ENCODE peak calls at places on chromosomes 7 and 10, in five cellular contexts. L is spleen, M is endodermal cell, Q is H1, V is IMR-90. G is an unnamed sample.

GRCh38 chr7:157932498-157933218 is 595.9 kb downstream of the DNAJB6 start:
- DNase-seq in M (peak; percentile 9), L (no peak), V (no peak), Q (no peak), G (no peak)

GRCh38 chr7:128425851-128426250 is 16.1 kb upstream of the IMPDH1 start:
- DNase-seq in M (peak; percentile 93), L (peak; percentile 86), Q (peak; percentile 97), V (peak; percentile 52), G (no peak)

GRCh38 chr10:3782099-3782455 is 2.9 kb downstream of the KLF6 start:
- DNase-seq in L (no peak), M (no peak), Q (no peak), V (no peak), G (no peak)

GRCh38 chr7:142646274-142646895 is 102.9 kb upstream of the PRSS1 start:
- DNase-seq in Q (no peak), L (no peak), M (no peak), V (no peak), G (no peak)

GRCh38 chr7:106287786-106288185 is 3.0 kb upstream of the NAMPT start:
- DNase-seq in L (no peak), M (no peak), V (no peak), Q (no peak), G (no peak)

GRCh38 chr7:72187179-72187578 is 225.0 kb downstream of the CALN1 start:
- DNase-seq in V (no peak), M (peak; percentile 49), L (no peak), Q (no peak), G (no peak)

GRCh38 chr10:60502621-60503020 is 112.9 kb upstream of the ANK3 start:
- DNase-seq in M (no peak), L (no peak), V (no peak), Q (no peak), G (no peak)

GRCh38 chr10:17289763-17290162 is 61.7 kb downstream of the VIM start:
- DNase-seq in L (no peak), V (no peak), M (no peak), Q (no peak), G (no peak)

GRCh38 chr7:108287857-108288256 is 157.7 kb upstream of the LAMB4 start:
- DNase-seq in V (no peak), L (no peak), M (no peak), Q (no peak), G (no peak)

GRCh38 chr7:33923440-33924229 is 18.3 kb downstream of the BMPER start:
- DNase-seq in L (no peak), Q (no peak), M (no peak), V (no peak), G (no peak)

GRCh38 chr10:14009315-14010082 is 321.2 kb downstream of the FRMD4A start:
- DNase-seq in M (no peak), Q (no peak), L (no peak), V (peak; percentile 90), G (peak; percentile 93)

GRCh38 chr10:33715303-33715702 is 380.8 kb upstream of the NRP1 start:
- DNase-seq in V (no peak), Q (no peak), M (no peak), L (no peak), G (no peak)

GRCh38 chr7:104196161-104196560 is 11.7 kb downstream of the ORC5 start:
- DNase-seq in V (peak; percentile 32), L (no peak), M (no peak), Q (no peak), G (no peak)

GRCh38 chr7:100003711-100004661 is 11.4 kb upstream of the ZKSCAN1 start:
- DNase-seq in M (peak; percentile 70), V (no peak), L (peak; percentile 35), Q (no peak), G (no peak)

GRCh38 chr10:19815036-19815435 is 1.2 kb upstream of the PLXDC2 start:
- DNase-seq in M (no peak), Q (no peak), L (no peak), V (no peak), G (no peak)

GRCh38 chr7:130901209-130901783 is 167.3 kb upstream of the KLF14 start:
- DNase-seq in V (peak; percentile 97), L (no peak), M (no peak), Q (no peak), G (peak; percentile 99)

GRCh38 chr10:81116990-81117389 is 579.3 kb downstream of the SH2D4B start:
- DNase-seq in V (no peak), M (no peak), Q (no peak), L (no peak), G (no peak)

GRCh38 chr10:10977231-10977956 is 40.3 kb upstream of the CELF2 start:
- DNase-seq in V (no peak), L (no peak), M (no peak), Q (no peak), G (no peak)

GRCh38 chr10:78944658-78945333 is 124.0 kb upstream of the ZMIZ1 start:
- DNase-seq in Q (no peak), M (peak; percentile 59), V (peak; percentile 98), L (no peak), G (peak; percentile 97)

GRCh38 chr10:84288151-84288550 is 40.2 kb upstream of the CCSER2 start:
- DNase-seq in L (no peak), Q (no peak), M (no peak), V (no peak), G (no peak)

GRCh38 chr10:6134099-6134880 is 45.5 kb downstream of the RBM17 start:
- DNase-seq in V (no peak), L (peak; percentile 71), M (no peak), Q (no peak), G (no peak)

GRCh38 chr10:6135589-6136168 is 46.8 kb downstream of the RBM17 start:
- DNase-seq in M (no peak), V (no peak), Q (no peak), L (peak; percentile 10), G (no peak)

GRCh38 chr10:6138456-6138855 is 49.6 kb downstream of the RBM17 start:
- DNase-seq in Q (no peak), M (no peak), V (no peak), L (peak; percentile 5), G (no peak)

GRCh38 chr10:6135039-6135438 is 46.2 kb downstream of the RBM17 start:
- DNase-seq in L (no peak), M (no peak), Q (no peak), V (no peak), G (no peak)

GRCh38 chr10:6136215-6137201 is 47.7 kb downstream of the RBM17 start:
- DNase-seq in Q (no peak), L (peak; percentile 51), V (peak; percentile 86), M (no peak), G (peak; percentile 78)
- H3K27ac ChIP-seq in Q (no peak overlapping the region), L (no peak overlapping the region), V (peak overlapping the region; percentile 10), M (no peak overlapping the region), G (peak overlapping the region; percentile 70)

GRCh38 chr7:27190284-27190748 is 5.3 kb upstream of the HOXA11 start:
- DNase-seq in Q (peak; percentile 22), M (peak; percentile 20), L (no peak), V (no peak), G (no peak)

GRCh38 chr7:27187158-27187701 is 2.2 kb upstream of the HOXA11 start:
- DNase-seq in M (no peak), V (no peak), L (no peak), Q (no peak), G (no peak)

GRCh38 chr7:27187702-27188665 is 3.0 kb upstream of the HOXA11 start:
- DNase-seq in M (peak; percentile 81), V (no peak), L (no peak), Q (peak; percentile 70), G (no peak)

GRCh38 chr7:27189560-27190283 is 4.7 kb upstream of the HOXA11 start:
- DNase-seq in M (peak; percentile 54), Q (peak; percentile 64), L (no peak), V (no peak), G (no peak)

DNA sequence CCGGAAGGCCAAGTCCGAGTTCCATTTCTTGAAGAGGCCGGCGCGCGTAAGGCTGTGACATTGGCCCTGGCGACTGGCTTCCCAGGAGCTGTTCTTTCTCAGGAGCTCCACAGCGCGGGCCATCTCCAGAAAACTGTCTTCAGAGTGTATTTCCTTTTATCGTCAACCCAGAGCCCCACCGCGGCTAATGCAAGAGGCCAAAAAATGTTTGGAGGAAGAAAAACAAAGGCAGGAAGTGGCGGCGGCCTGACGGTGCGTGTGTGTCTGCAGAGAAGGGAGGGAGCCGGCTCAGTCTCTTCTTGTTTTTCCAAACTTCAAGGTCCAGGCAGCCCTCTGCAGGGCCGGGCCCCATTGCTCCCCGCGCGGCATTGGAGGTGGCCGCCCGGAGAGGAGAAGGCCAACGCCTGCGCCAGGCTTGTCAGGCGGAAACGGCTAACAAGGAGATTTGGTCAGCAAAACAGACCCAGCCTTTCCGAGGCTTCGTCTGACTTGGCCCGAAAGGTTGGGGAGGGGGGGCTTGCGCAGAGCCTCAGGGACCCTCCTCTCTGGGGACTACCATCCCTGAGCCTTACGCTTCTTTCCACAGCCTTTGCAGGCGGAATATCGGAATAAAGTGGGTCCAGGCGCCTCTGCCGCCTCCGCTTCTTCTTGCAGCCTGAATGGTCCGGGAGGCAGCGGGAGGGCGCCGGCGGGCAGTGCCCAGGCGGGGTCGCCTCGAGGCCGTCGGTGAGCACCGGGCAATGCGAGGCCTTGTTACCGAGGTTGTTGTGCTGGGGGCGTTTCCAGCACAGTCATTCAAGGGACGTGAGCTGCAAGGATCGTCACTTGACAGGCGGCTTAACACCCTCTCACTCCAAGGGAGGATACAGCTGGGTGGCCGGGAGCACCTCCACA is 3.9 kb upstream of the HOXA11 start:
- DNase-seq in L (no peak), Q (peak; percentile 68), M (peak; percentile 82), V (no peak), G (no peak)
- H3K27me3 ChIP-seq in L (peaks cover 100% of the 10 kb centered on the region), Q (peaks cover 100% of the 10 kb centered on the region), M (peaks cover 100% of the 10 kb centered on the region), V (peaks cover 97% of the 10 kb centered on the region), G (peaks cover 97% of the 10 kb centered on the region)

GRCh38 chr10:6390213-6390612 is 187.5 kb downstream of the PFKFB3 start:
- DNase-seq in V (no peak), L (no peak), Q (no peak), M (no peak), G (no peak)

GRCh38 chr10:6396652-6397051 is 183.4 kb downstream of the PRKCQ start:
- DNase-seq in V (peak; percentile 85), M (no peak), Q (no peak), L (no peak), G (peak; percentile 74)

GRCh38 chr10:6393168-6393567 is 186.9 kb downstream of the PRKCQ start:
- DNase-seq in Q (no peak), L (no peak), M (no peak), V (no peak), G (no peak)

GRCh38 chr10:6398419-6398818 is 181.7 kb downstream of the PRKCQ start:
- DNase-seq in M (no peak), Q (no peak), V (no peak), L (no peak), G (no peak)

GRCh38 chr10:6394084-6394483 is 186.0 kb downstream of the PRKCQ start:
- DNase-seq in V (no peak), L (no peak), Q (no peak), M (no peak), G (no peak)
- H3K4me1 ChIP-seq in V (peaks cover 6% of the 10 kb centered on the region), L (peaks cover 3% of the 10 kb centered on the region), Q (no peaks in the 10 kb centered on the region), M (no peaks in the 10 kb centered on the region), G (no peaks in the 10 kb centered on the region)

GRCh38 chr10:104308439-104308903 is 29.8 kb downstream of the ITPRIP start:
- DNase-seq in L (no peak), V (no peak), M (no peak), Q (no peak), G (no peak)

GRCh38 chr10:104309980-104310978 is 28.0 kb downstream of the ITPRIP start:
- DNase-seq in L (no peak), Q (no peak), M (no peak), V (peak; percentile 90), G (peak; percentile 81)

GRCh38 chr10:104307576-104308438 is 30.5 kb downstream of the ITPRIP start:
- DNase-seq in Q (no peak), M (no peak), V (no peak), L (no peak), G (peak; percentile 41)

GRCh38 chr10:104314591-104315485 is 23.4 kb downstream of the ITPRIP start:
- DNase-seq in L (peak; percentile 72), V (no peak), M (no peak), Q (no peak), G (no peak)

GRCh38 chr10:104311184-104311720 is 27.0 kb downstream of the ITPRIP start:
- DNase-seq in Q (no peak), L (no peak), V (no peak), M (no peak), G (no peak)
- H3K27ac ChIP-seq in Q (no peak overlapping the region), L (no peak overlapping the region), V (peak overlapping the region; percentile 50), M (no peak overlapping the region), G (no peak overlapping the region)

G was measured in astrocyte.